ENCODE peak calls at places on chromosomes 2 and 18, in five cellular contexts. Q, G, O, T and X are unnamed samples.

GRCh38 chr2:233460726-233461431 is 105.7 kb downstream of the USP40 start:
- DNase-seq in Q (no peak), G (no peak), O (peak; percentile 84), T (no peak), X (no peak)

GRCh38 chr18:13608791-13609552 is 117.4 kb downstream of the FAM210A start:
- DNase-seq in Q (no peak), G (no peak), O (no peak), T (no peak), X (no peak)

GRCh38 chr18:22314001-22314400 is 103.7 kb downstream of the CTAGE1 start:
- DNase-seq in Q (no peak), G (no peak), O (no peak), T (no peak), X (no peak)

GRCh38 chr18:67875057-67875456 is 358.5 kb upstream of the DSEL start:
- DNase-seq in Q (no peak), G (no peak), O (no peak), T (no peak), X (no peak)

GRCh38 chr18:9808530-9809241 is 77.1 kb upstream of the TXNDC2 start:
- DNase-seq in Q (no peak), G (no peak), O (peak; percentile 89), T (no peak), X (peak; percentile 93)

GRCh38 chr18:70195852-70196434 is 9.5 kb downstream of the RTTN start:
- DNase-seq in Q (peak; percentile 62), G (no peak), O (peak; percentile 35), T (no peak), X (peak; percentile 58)

GRCh38 chr18:34493566-34494358 is 216.3 kb upstream of the DTNA start:
- DNase-seq in Q (no peak), G (no peak), O (peak; percentile 14), T (no peak), X (peak; percentile 83)

GRCh38 chr18:79595876-79596374 is 83.7 kb upstream of the CTDP1 start:
- DNase-seq in Q (no peak), G (no peak), O (no peak), T (no peak), X (no peak)

GRCh38 chr2:55961318-55961911 is 37.8 kb upstream of the EFEMP1 start:
- DNase-seq in Q (peak; percentile 76), G (peak; percentile 31), O (peak; percentile 44), T (no peak), X (peak; percentile 74)

GRCh38 chr2:186636800-186637795 is 47.2 kb downstream of the ITGAV start:
- DNase-seq in Q (no peak), G (no peak), O (no peak), T (no peak), X (no peak)

GRCh38 chr2:189952536-189953109 is 109.9 kb downstream of the MSTN start:
- DNase-seq in Q (no peak), G (no peak), O (no peak), T (peak; percentile 65), X (no peak)

GRCh38 chr2:184363213-184363612 is 235.1 kb upstream of the ZNF804A start:
- DNase-seq in Q (peak; percentile 10), G (no peak), O (peak; percentile 20), T (no peak), X (no peak)

GRCh38 chr18:13211537-13211936 is 7.0 kb upstream of the LDLRAD4 start:
- DNase-seq in Q (no peak), G (no peak), O (no peak), T (no peak), X (no peak)

GRCh38 chr2:64363140-64363539 is 90.8 kb upstream of the LGALSL start:
- DNase-seq in Q (no peak), G (no peak), O (no peak), T (no peak), X (no peak)

GRCh38 chr18:33275843-33276242 is 164.7 kb downstream of the CCDC178 start:
- DNase-seq in Q (no peak), G (no peak), O (no peak), T (no peak), X (no peak)

GRCh38 chr2:12929806-12930205 is 213.1 kb downstream of the TRIB2 start:
- DNase-seq in Q (no peak), G (no peak), O (no peak), T (no peak), X (peak; percentile 11)

GRCh38 chr18:54069729-54070128 is 154.7 kb downstream of the MBD2 start:
- DNase-seq in Q (no peak), G (no peak), O (no peak), T (no peak), X (peak; percentile 79)

GRCh38 chr2:25879133-25879730 is 945 bp upstream of the ASXL2 start:
- DNase-seq in Q (peak; percentile 48), G (no peak), O (peak; percentile 96), T (no peak), X (no peak)

GRCh38 chr2:64143154-64144056 is 815 bp downstream of the PELI1 start:
- DNase-seq in Q (peak; percentile 28), G (peak; percentile 43), O (peak; percentile 21), T (no peak), X (peak; percentile 75)

GRCh38 chr2:74530239-74531161 is 767 bp downstream of the HTRA2 start:
- DNase-seq in Q (no peak), G (peak; percentile 95), O (no peak), T (peak; percentile 74), X (peak; percentile 57)

GRCh38 chr2:15112216-15112615 is 448.9 kb downstream of the NBAS start:
- DNase-seq in Q (peak; percentile 45), G (no peak), O (no peak), T (no peak), X (peak; percentile 67)

GRCh38 chr18:77067315-77068061 is 65.1 kb downstream of the MBP start:
- DNase-seq in Q (peak; percentile 93), G (no peak), O (peak; percentile 34), T (peak; percentile 59), X (no peak)

GRCh38 chr2:240452471-240453256 is 17.2 kb downstream of the GPC1 start:
- DNase-seq in Q (peak; percentile 53), G (peak; percentile 89), O (peak; percentile 41), T (no peak), X (peak; percentile 72)

GRCh38 chr2:102895386-102895785 is 133.6 kb downstream of the TMEM182 start:
- DNase-seq in Q (no peak), G (peak; percentile 12), O (no peak), T (no peak), X (peak; percentile 47)

GRCh38 chr2:130827502-130828251 is 9.0 kb upstream of the ARHGEF4 start:
- DNase-seq in Q (no peak), G (no peak), O (no peak), T (no peak), X (peak; percentile 29)

GRCh38 chr2:105396254-105397024 is 2.4 kb downstream of the FHL2 start:
- DNase-seq in Q (peak; percentile 89), G (peak; percentile 72), O (peak; percentile 85), T (no peak), X (no peak)

GRCh38 chr2:216519154-216519762 is 20.6 kb downstream of the RPL37A start:
- DNase-seq in Q (peak; percentile 73), G (peak; percentile 41), O (peak; percentile 82), T (no peak), X (peak; percentile 90)

GRCh38 chr2:172246649-172247048 is 143.9 kb upstream of the DLX2 start:
- DNase-seq in Q (peak; percentile 60), G (no peak), O (peak; percentile 49), T (no peak), X (peak; percentile 22)

GRCh38 chr2:219128401-219128800 is 32.2 kb downstream of the NHEJ1 start:
- DNase-seq in Q (no peak), G (peak; percentile 41), O (no peak), T (no peak), X (no peak)

GRCh38 chr2:237141556-237141955 is 55.9 kb downstream of the COPS8 start:
- DNase-seq in Q (no peak), G (no peak), O (no peak), T (no peak), X (no peak)

GRCh38 chr2:39620067-39620466 is 45.6 kb upstream of the TMEM178A start:
- DNase-seq in Q (peak; percentile 9), G (peak; percentile 76), O (peak; percentile 17), T (no peak), X (no peak)

GRCh38 chr18:56565059-56565458 is 73.3 kb downstream of the TXNL1 start:
- DNase-seq in Q (no peak), G (no peak), O (no peak), T (no peak), X (no peak)

DNA sequence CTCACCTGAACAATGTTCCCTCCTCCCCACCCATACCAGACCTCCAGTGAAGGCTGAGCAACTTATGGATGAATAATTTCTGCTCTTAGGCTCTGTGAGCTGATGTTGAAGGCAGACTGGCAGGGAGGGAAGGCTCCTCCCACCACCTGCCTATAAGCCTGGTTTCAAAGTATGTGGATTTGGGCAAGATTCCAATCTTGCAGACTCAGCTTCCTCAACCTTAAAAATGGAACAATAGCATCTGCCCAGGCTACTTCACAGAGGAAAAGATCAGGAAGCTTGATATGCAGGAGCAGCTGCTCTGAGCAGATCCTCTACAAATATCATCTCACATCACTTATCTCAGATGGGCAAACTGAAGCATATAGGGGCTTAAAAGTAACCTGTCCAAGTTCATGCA is 112.2 kb downstream of the ZFP36L2 start:
- DNase-seq in Q (no peak), G (no peak), O (peak; percentile 35), T (no peak), X (no peak)
- TF ChIP-seq JUNB in Q (no peak), G (no peak), O (no peak), T (no peak), X (no peak)

GRCh38 chr2:120669121-120669952 is 66.3 kb upstream of the GLI2 start:
- DNase-seq in Q (peak; percentile 26), G (peak; percentile 31), O (peak; percentile 79), T (no peak), X (peak; percentile 78)
- TF ChIP-seq JUNB in Q (no peak), G (no peak), O (no peak), T (no peak), X (no peak)

DNA sequence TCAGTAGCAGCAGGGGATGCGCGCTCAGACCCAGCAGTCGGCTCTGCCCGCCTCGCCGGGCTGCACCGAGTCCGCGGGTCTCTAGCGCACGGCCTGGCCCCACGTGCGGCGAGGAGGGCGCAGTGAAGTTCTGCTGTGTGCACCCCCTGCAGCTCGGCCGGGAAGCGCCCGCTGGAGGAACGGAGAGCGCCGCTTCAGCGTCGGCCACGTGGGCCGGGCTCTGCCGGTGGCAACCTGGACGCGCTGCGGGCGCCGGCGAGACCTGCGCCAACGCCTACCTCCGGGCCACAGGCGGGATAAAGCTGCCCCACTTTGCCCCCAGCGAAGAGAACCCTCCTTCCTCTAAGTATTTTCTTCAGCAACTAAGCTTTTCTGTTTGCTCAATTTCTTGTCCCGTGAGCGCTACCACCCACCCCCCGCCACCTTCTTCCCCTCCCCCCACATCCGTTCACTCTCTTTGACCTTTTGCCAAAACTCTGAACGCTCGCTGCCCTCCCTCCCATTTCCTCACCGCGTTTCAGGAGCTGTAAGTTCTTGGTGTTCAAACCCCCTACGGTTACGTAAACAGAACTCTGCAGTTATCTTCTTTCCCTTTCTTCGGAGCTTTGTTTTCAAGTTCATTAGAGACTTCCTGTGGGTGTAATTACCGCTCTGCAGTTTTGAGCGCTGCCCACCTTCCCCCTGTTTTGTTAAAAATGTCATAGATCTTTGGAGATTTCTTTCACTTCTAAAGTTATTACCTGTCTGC is 42.6 kb upstream of the EDAR start:
- DNase-seq in Q (no peak), G (peak; percentile 56), O (peak; percentile 21), T (no peak), X (peak; percentile 67)
- TF ChIP-seq JUNB in Q (no peak), G (no peak), O (no peak), T (no peak), X (no peak)

DNA sequence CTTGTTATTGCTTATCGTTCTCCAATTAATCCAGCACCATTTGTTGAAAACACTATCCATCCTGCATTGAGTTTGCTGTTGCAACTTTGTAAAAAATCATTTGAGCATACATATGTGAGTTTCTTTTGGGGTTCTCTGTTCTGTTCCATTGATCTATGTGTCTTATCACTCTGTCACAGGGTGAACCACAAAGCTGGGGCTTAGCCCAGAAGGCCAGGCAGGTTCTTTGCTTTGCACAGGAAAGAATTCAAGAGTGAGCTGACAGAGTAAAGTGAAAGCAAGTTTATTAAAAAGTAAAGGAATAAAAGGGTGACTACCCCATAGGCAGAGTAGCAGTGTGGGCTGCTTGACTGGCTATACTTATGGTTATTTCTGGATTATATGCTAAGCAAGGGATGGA is 46.7 kb downstream of the RNF138 start:
- DNase-seq in Q (no peak), G (peak; percentile 41), O (no peak), T (no peak), X (no peak)
- TF ChIP-seq JUNB in Q (no peak), G (no peak), O (no peak), T (no peak), X (no peak)